ENCODE peak calls at places on chromosomes 6 and 20, in seven cellular contexts. H is adrenal gland, M is pancreas, L is epithelial cell of esophagus, D is ascending aorta, I is Peyer's patch, Q is left ventricle myocardium inferior. R is an unnamed sample.

GRCh38 chr20:21251278-21251677 is 51.9 kb upstream of the XRN2 start:
- DNase-seq in L (peak), H (no peak), M (no peak), D (no peak), I (no peak), Q (no peak), R (no peak)

GRCh38 chr6:116763871-116764270 is 1.6 kb downstream of the FAM162B start:
- DNase-seq in I (no peak), Q (no peak), L (no peak), H (no peak), D (no peak), M (no peak), R (no peak)

GRCh38 chr6:9292975-9293374 is 857.6 kb upstream of the SLC35B3 start:
- DNase-seq in H (no peak), M (no peak), D (no peak), Q (no peak), L (no peak), I (no peak), R (no peak)

GRCh38 chr20:22339091-22339881 is 245.1 kb downstream of the FOXA2 start:
- DNase-seq in I (no peak), H (peak), Q (no peak), D (peak), M (no peak), L (peak), R (no peak)

GRCh38 chr6:42820509-42821340 is 38.9 kb downstream of the BICRAL start:
- DNase-seq in D (peak), L (no peak), I (no peak), Q (peak), M (no peak), H (no peak), R (no peak)

GRCh38 chr6:111552241-111552744 is 53.4 kb downstream of the TRAF3IP2 start:
- DNase-seq in H (peak), L (peak), D (peak), I (no peak), M (no peak), Q (peak), R (peak)

GRCh38 chr6:159254186-159254585 is 85.0 kb downstream of the FNDC1 start:
- DNase-seq in Q (no peak), I (no peak), D (no peak), L (no peak), H (no peak), M (no peak), R (no peak)

GRCh38 chr6:160419488-160419887 is 71.3 kb downstream of the SLC22A3 start:
- DNase-seq in D (no peak), Q (no peak), M (no peak), L (no peak), I (no peak), H (no peak), R (no peak)

GRCh38 chr6:3568396-3569082 is 111.7 kb upstream of the SLC22A23 start:
- DNase-seq in D (no peak), H (no peak), Q (no peak), M (no peak), L (no peak), I (no peak), R (no peak)

GRCh38 chr6:168190646-168191443 is 111.8 kb upstream of the FRMD1 start:
- DNase-seq in H (no peak), D (peak), Q (no peak), M (no peak), I (no peak), L (no peak), R (no peak)

GRCh38 chr6:34934516-34934915 is 45.5 kb downstream of the ANKS1A start:
- DNase-seq in L (peak), M (peak), Q (peak), I (no peak), D (peak), H (peak), R (no peak)

GRCh38 chr6:107666084-107666981 is 157.8 kb downstream of the SCML4 start:
- DNase-seq in H (no peak), M (no peak), Q (no peak), D (no peak), L (no peak), I (no peak), R (no peak)

GRCh38 chr6:22142931-22143330 is 153.9 kb downstream of the PRL start:
- DNase-seq in Q (no peak), D (no peak), H (no peak), I (no peak), L (no peak), M (no peak), R (no peak)

GRCh38 chr20:47283411-47283810 is 73.1 kb downstream of the ZMYND8 start:
- DNase-seq in M (no peak), D (no peak), Q (no peak), L (no peak), H (no peak), I (no peak), R (no peak)

DNA sequence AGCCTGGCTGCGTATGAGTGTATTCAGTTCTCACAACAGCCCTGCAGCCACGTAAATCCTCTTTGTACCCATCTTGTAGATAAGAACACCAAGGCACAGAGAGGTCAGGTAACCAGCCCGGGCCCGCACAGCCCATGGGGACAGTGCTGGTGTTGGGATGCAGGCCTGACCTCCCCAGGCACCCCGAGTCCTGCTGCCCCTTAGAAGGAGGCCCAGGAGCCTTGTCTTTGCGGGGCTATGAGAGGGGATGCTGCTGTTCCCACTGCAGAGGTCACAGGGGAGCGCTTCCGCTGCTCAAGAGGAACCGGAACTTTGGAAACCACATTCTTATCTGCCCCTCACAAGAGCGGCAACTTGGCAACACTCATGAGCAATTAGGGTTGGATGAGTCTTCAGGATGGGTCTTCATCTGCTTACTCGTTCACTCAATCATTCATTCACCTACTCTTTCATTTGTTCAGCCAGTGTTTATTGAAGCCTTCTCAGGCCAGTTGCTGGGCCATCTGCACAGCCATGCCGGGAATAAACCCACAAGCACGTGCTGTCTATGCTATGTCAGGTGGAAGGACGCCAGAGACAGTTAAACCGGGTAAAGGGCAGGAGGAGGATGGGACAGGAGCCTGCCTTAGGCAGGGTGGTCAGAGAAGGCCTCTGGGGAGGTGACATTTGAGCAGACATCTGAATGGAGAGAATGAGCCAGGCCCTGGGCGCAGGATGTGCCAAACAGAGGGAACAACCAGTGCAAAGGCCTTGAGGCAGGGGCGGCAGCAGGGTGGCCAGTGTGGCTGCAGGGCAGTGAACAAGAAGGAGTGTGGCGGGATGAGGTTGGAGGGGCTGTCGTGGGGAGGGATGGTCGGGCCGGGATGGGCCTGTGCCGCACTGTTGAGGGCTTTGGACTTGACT is 60.8 kb downstream of the RBM38 start:
- DNase-seq in L (no peak), D (no peak), H (no peak), Q (no peak), I (peak), M (no peak), R (no peak)
- H3K4me3 ChIP-seq in L (no peak), D (no peak), H (no peak), Q (no peak), I (no peak), M (no peak), R (no peak)

GRCh38 chr6:157106487-157106886 is 216.8 kb downstream of the TMEM242 start:
- DNase-seq in Q (no peak), I (no peak), H (no peak), D (no peak), M (no peak), L (peak), R (no peak)
- TF ChIP-seq CTCF in Q (no peak), I (no peak), H (no peak), D (no peak), M (no peak), L (no peak), R (no peak)

GRCh38 chr6:166115609-166116008 is 52.0 kb downstream of the TBXT start:
- DNase-seq in I (no peak), L (no peak), D (no peak), Q (no peak), M (no peak), H (no peak), R (no peak)
- H3K4me3 ChIP-seq in I (no peak), L (no peak), D (no peak), Q (no peak), M (no peak), H (no peak), R (no peak)

GRCh38 chr6:52419809-52420667 is at the start of gene EFHC1:
- DNase-seq in M (peak), Q (peak), I (peak), D (peak), H (peak), L (peak), R (peak)
- TF ChIP-seq CTCF in M (no peak), Q (no peak), I (no peak), D (no peak), H (no peak), L (no peak), R (peak)

GRCh38 chr20:63355781-63356295 is 5.3 kb downstream of the CHRNA4 start:
- DNase-seq in I (no peak), L (no peak), D (no peak), H (no peak), M (no peak), Q (no peak), R (no peak)
- H3K4me3 ChIP-seq in I (no peak), L (no peak), D (no peak), H (no peak), M (no peak), Q (no peak), R (no peak)

GRCh38 chr6:156752666-156753301 is 24.4 kb upstream of the ARID1B start:
- DNase-seq in Q (no peak), H (peak), D (no peak), M (peak), I (peak), L (no peak), R (no peak)
- TF ChIP-seq CTCF in Q (peak), H (peak), D (no peak), M (no peak), I (peak), L (no peak), R (peak)

GRCh38 chr6:347232-347631 is 44.3 kb upstream of the IRF4 start:
- DNase-seq in M (no peak), I (peak), H (no peak), D (no peak), L (no peak), Q (no peak), R (no peak)
- H3K4me3 ChIP-seq in M (no peak), I (no peak), H (no peak), D (no peak), L (no peak), Q (no peak), R (no peak)

GRCh38 chr6:127586372-127586771 is 9.4 kb downstream of the C6orf58 start:
- DNase-seq in I (no peak), D (no peak), M (no peak), Q (no peak), H (no peak), L (peak), R (no peak)
- TF ChIP-seq CTCF in I (no peak), D (no peak), M (no peak), Q (no peak), H (no peak), L (no peak), R (no peak)

GRCh38 chr6:137490506-137490905 is 3.7 kb downstream of the OLIG3 start:
- DNase-seq in M (no peak), I (no peak), L (no peak), H (no peak), D (no peak), Q (no peak), R (no peak)
- H3K4me3 ChIP-seq in M (no peak), I (no peak), L (no peak), H (no peak), D (no peak), Q (no peak), R (no peak)

DNA sequence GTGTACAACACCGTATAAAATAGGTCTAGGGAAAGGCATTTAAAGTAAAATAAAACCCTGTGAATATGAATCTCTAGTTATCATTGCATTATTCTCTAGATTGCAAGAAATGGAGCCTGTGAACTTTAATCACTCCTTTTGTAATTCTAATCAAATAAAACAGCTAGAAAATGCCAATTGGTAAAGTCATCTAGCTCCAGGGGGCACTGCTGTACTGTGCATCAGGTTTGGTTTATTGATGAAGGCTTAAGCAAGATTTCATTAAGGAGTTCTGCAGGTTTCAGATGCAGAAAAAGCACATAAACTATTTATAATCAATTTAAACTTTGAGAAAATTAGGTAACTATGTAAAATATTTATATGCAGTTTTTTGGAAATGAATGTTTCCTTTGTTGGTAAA is 645.0 kb downstream of the PHF3 start:
- DNase-seq in Q (no peak), H (no peak), M (no peak), D (no peak), I (no peak), L (peak), R (no peak)
- TF ChIP-seq CTCF in Q (peak), H (peak), M (no peak), D (no peak), I (peak), L (peak), R (peak)